ENCODE peak calls at places on chromosomes 6 and 20, in four cellular contexts. One of them, this sample, is unnamed.

GRCh38 chr20:60255426-60255825 is 297.2 kb downstream of the CDH26 start:
- DNase-seq in AG04450: no peak
- DNase-seq in heart left ventricle: no peak
- DNase-seq in psoas muscle: no peak
- DNase-seq in this sample: no peak

GRCh38 chr20:41080866-41081265 is 52.2 kb downstream of the TOP1 start:
- DNase-seq in AG04450: no peak
- DNase-seq in heart left ventricle: no peak
- DNase-seq in psoas muscle: no peak
- DNase-seq in this sample: no peak

GRCh38 chr6:166660157-166660686 is 33.2 kb upstream of the RPS6KA2 start:
- DNase-seq in AG04450: no peak
- DNase-seq in heart left ventricle: no peak
- DNase-seq in psoas muscle: no peak
- DNase-seq in this sample: no peak

GRCh38 chr6:3766219-3766618 is 14.7 kb upstream of the PXDC1 start:
- DNase-seq in AG04450: no peak
- DNase-seq in heart left ventricle: no peak
- DNase-seq in psoas muscle: no peak
- DNase-seq in this sample: no peak

GRCh38 chr20:41318271-41318649 is 729 bp upstream of the ZHX3 start:
- DNase-seq in AG04450: no peak
- DNase-seq in heart left ventricle: no peak
- DNase-seq in psoas muscle: no peak
- DNase-seq in this sample: no peak

GRCh38 chr20:11777861-11778570 is 139.7 kb upstream of the BTBD3 start:
- DNase-seq in AG04450: no peak
- DNase-seq in heart left ventricle: no peak
- DNase-seq in psoas muscle: no peak
- DNase-seq in this sample: no peak

GRCh38 chr20:45611054-45611453 is 18.5 kb upstream of the WFDC10A start:
- DNase-seq in AG04450: peak; percentile 13
- DNase-seq in heart left ventricle: no peak
- DNase-seq in psoas muscle: no peak
- DNase-seq in this sample: no peak

GRCh38 chr6:83862776-83863471 is 3.4 kb downstream of the CYB5R4 start:
- DNase-seq in AG04450: no peak
- DNase-seq in heart left ventricle: no peak
- DNase-seq in psoas muscle: no peak
- DNase-seq in this sample: no peak

GRCh38 chr20:19120011-19120410 is 92.4 kb upstream of the SLC24A3 start:
- DNase-seq in AG04450: no peak
- DNase-seq in heart left ventricle: no peak
- DNase-seq in psoas muscle: no peak
- DNase-seq in this sample: no peak

GRCh38 chr20:61538481-61539265 is 286.6 kb downstream of the CDH4 start:
- DNase-seq in AG04450: no peak
- DNase-seq in heart left ventricle: no peak
- DNase-seq in psoas muscle: no peak
- DNase-seq in this sample: no peak

GRCh38 chr6:73309784-73310502 is 44.1 kb downstream of the DPPA5 start:
- DNase-seq in AG04450: no peak
- DNase-seq in heart left ventricle: peak; percentile 69
- DNase-seq in psoas muscle: peak; percentile 30
- DNase-seq in this sample: peak; percentile 54
- TF ChIP-seq CTCF in AG04450: peak; percentile 74
- TF ChIP-seq CTCF in heart left ventricle: no peak
- TF ChIP-seq CTCF in psoas muscle: no peak
- TF ChIP-seq CTCF in this sample: peak; percentile 40

GRCh38 chr6:21331221-21331620 is 262.3 kb upstream of the SOX4 start:
- DNase-seq in AG04450: no peak
- DNase-seq in heart left ventricle: no peak
- DNase-seq in psoas muscle: no peak
- DNase-seq in this sample: peak; percentile 59

GRCh38 chr6:21333715-21334114 is 259.8 kb upstream of the SOX4 start:
- DNase-seq in AG04450: no peak
- DNase-seq in heart left ventricle: no peak
- DNase-seq in psoas muscle: no peak
- DNase-seq in this sample: no peak

GRCh38 chr6:21337263-21337662 is 256.3 kb upstream of the SOX4 start:
- DNase-seq in AG04450: no peak
- DNase-seq in heart left ventricle: no peak
- DNase-seq in psoas muscle: no peak
- DNase-seq in this sample: no peak

GRCh38 chr6:21327326-21328140 is 266.0 kb upstream of the SOX4 start:
- DNase-seq in AG04450: no peak
- DNase-seq in heart left ventricle: no peak
- DNase-seq in psoas muscle: no peak
- DNase-seq in this sample: no peak

GRCh38 chr6:21332077-21332476 is 261.5 kb upstream of the SOX4 start:
- DNase-seq in AG04450: no peak
- DNase-seq in heart left ventricle: no peak
- DNase-seq in psoas muscle: no peak
- DNase-seq in this sample: no peak
- TF ChIP-seq CTCF in AG04450: no peak
- TF ChIP-seq CTCF in heart left ventricle: no peak
- TF ChIP-seq CTCF in psoas muscle: no peak
- TF ChIP-seq CTCF in this sample: no peak

GRCh38 chr6:25709761-25710160 is 44.8 kb upstream of the SLC17A4 start:
- DNase-seq in AG04450: no peak
- DNase-seq in heart left ventricle: no peak
- DNase-seq in psoas muscle: no peak
- DNase-seq in this sample: no peak
- TF ChIP-seq CTCF in AG04450: no peak
- TF ChIP-seq CTCF in heart left ventricle: no peak
- TF ChIP-seq CTCF in psoas muscle: no peak
- TF ChIP-seq CTCF in this sample: no peak

GRCh38 chr20:59183751-59184150 is 20.1 kb downstream of the ZNF831 start:
- DNase-seq in AG04450: no peak
- DNase-seq in heart left ventricle: no peak
- DNase-seq in psoas muscle: no peak
- DNase-seq in this sample: no peak
- TF ChIP-seq CTCF in AG04450: no peak
- TF ChIP-seq CTCF in heart left ventricle: no peak
- TF ChIP-seq CTCF in psoas muscle: no peak
- TF ChIP-seq CTCF in this sample: no peak